ENCODE peak calls at places on chromosomes 6 and 20, in ten cellular contexts. N is NB4, Y is A673, G is cardiac fibroblast, P is IMR-90, J is right lobe of liver, L is choroid plexus epithelial cell, V is endodermal cell, F is nephron progenitor cell, T is GM12865. C is an unnamed sample.

GRCh38 chr20:16528078-16528477 is 45.2 kb downstream of the KIF16B start:
- DNase-seq in Y (no peak), V (no peak), L (peak), J (peak), G (peak), N (no peak), P (peak), T (no peak), F (no peak), C (no peak)

GRCh38 chr20:10667560-10668167 is 6.1 kb downstream of the JAG1 start:
- DNase-seq in N (no peak), J (no peak), V (no peak), L (no peak), G (no peak), Y (no peak), P (no peak), F (no peak), T (no peak), C (no peak)

GRCh38 chr20:51768759-51769517 is 748 bp upstream of the ATP9A start:
- DNase-seq in V (no peak), J (no peak), G (no peak), L (no peak), Y (no peak), F (no peak), N (no peak), P (no peak), T (no peak), C (no peak)

GRCh38 chr6:164897523-164898094 is 411.8 kb downstream of the C6orf118 start:
- DNase-seq in G (no peak), F (no peak), T (no peak), N (peak), L (no peak), P (no peak), J (no peak), V (peak), Y (peak), C (no peak)

GRCh38 chr6:31352497-31353368 is 4.2 kb downstream of the HLA-B start:
- DNase-seq in V (no peak), P (no peak), F (no peak), L (no peak), T (peak), N (no peak), G (no peak), Y (no peak), J (no peak), C (no peak)

GRCh38 chr6:344816-345340 is 46.7 kb upstream of the IRF4 start:
- DNase-seq in L (no peak), G (no peak), Y (no peak), F (no peak), P (peak), V (no peak), N (no peak), J (no peak), T (no peak), C (no peak)

GRCh38 chr20:44513871-44514270 is 8.0 kb downstream of the SERINC3 start:
- DNase-seq in F (no peak), L (no peak), P (no peak), G (no peak), T (no peak), J (no peak), Y (no peak), N (no peak), V (no peak), C (no peak)

GRCh38 chr20:12827796-12828406 is 180.9 kb upstream of the SPTLC3 start:
- DNase-seq in L (peak), Y (no peak), N (no peak), J (no peak), G (no peak), T (no peak), P (no peak), F (no peak), V (peak), C (no peak)

GRCh38 chr6:33711140-33712129 is at the start of gene UQCC2:
- DNase-seq in J (peak), N (peak), F (peak), T (peak), G (peak), P (peak), V (peak), Y (peak), L (peak), C (peak)

GRCh38 chr6:26158581-26159416 is 71.6 kb downstream of the HFE start:
- DNase-seq in N (peak), F (peak), Y (peak), L (peak), P (peak), G (peak), J (peak), V (peak), T (peak), C (no peak)

GRCh38 chr6:154350293-154350692 is 6.3 kb downstream of the IPCEF1 start:
- DNase-seq in P (peak), V (no peak), G (no peak), Y (no peak), F (no peak), T (no peak), N (no peak), J (no peak), L (no peak), C (no peak)

GRCh38 chr20:57568088-57568896 is 7.4 kb downstream of the PCK1 start:
- DNase-seq in G (no peak), L (no peak), P (no peak), V (no peak), J (peak), T (no peak), Y (no peak), N (no peak), F (no peak), C (no peak)

GRCh38 chr6:119055069-119055468 is 23.4 kb downstream of the FAM184A start:
- DNase-seq in L (no peak), T (no peak), N (no peak), V (no peak), G (no peak), P (no peak), Y (no peak), F (no peak), J (no peak), C (no peak)

GRCh38 chr20:39112196-39112743 is 150.1 kb downstream of the DHX35 start:
- DNase-seq in J (peak), T (peak), L (peak), N (peak), F (peak), V (peak), P (peak), Y (peak), G (peak), C (no peak)

GRCh38 chr6:17200395-17200794 is 80.8 kb upstream of the RBM24 start:
- DNase-seq in G (no peak), P (no peak), V (peak), J (no peak), T (no peak), Y (no peak), F (peak), L (no peak), N (no peak), C (no peak)

GRCh38 chr20:58546756-58547526 is 31.7 kb upstream of the APCDD1L start:
- DNase-seq in J (no peak), F (no peak), T (no peak), L (no peak), G (no peak), V (peak), N (no peak), Y (no peak), P (no peak), C (peak)

GRCh38 chr20:53884859-53885654 is 185.3 kb downstream of the BCAS1 start:
- DNase-seq in V (no peak), Y (no peak), N (no peak), P (no peak), J (no peak), T (no peak), L (no peak), F (no peak), G (no peak), C (no peak)

GRCh38 chr6:134003542-134003951 is 48.9 kb downstream of the SLC2A12 start:
- DNase-seq in L (peak), P (peak), V (no peak), J (no peak), G (no peak), N (no peak), F (no peak), Y (no peak), T (no peak), C (no peak)

DNA sequence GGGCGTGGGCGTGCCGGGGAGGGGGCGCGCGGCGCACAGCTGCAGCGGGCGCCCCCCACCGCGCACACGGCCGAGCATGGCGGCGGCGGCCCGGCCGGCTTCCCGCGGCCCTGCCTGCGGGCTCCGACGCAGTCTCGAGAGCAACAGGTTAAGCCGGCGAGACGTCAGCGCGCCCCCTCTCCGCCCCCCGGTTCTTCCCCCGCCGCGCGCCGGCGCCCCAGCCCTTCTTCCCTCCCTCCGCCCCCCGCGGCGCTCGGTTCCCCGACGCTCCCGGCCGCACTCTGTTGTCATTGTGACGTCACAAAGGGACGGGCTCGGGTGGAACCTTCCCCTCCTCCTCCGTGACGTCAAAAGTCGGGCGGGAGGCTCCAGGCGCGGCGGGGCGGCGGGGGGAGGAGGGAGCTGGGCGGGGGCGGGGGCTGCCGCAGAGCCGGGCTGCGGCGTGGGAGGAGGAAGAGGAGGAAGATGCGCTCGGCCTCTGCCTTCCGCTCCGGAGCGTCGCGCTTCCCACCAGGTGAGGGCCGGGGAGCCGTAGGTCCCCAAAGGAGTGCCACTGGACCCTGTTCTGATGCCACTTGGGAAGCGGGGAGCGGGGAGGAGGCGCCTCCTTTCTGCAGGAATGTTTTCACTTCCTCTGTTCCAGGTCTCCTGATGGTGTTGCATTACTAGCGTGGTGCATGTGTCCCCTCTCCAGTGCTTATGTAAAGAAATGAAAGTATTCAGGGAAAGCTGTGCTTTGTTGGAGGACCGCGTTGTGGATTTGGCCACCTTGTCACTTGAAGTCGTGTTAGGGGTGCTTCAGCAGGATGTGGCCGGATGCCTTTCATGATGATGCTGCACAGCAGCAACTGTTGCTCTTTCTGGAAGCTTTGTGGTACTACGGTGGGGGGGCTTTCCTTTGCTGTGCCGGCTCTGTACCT is 2.8 kb downstream of the JARID2 start:
- DNase-seq in V (peak), Y (peak), F (peak), N (peak), L (peak), P (peak), T (peak), J (peak), G (peak), C (peak)
- TF ChIP-seq CTCF in V (peak), Y (peak), F (no peak), N (no peak), L (peak), P (peak), T (no peak), J (no peak), G (peak), C (no peak)

DNA sequence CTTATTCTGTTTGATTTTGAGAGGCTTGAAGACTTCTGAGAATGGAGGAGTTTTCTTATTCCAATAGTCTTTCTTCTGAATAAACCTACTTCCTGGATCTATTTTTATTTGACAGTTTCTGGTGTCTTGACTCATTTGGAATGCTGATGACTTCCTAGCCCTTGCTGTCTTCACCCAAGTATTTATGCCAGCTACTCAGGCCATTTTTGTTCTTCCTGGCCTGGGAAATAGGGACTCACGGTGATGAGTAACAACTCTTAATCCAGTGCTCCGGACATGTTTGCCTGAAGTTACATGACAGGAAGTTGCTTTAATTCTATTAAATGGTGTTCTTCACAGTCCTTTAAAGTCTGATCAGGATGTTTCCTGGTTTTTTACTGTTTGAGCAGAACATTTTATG is 272.1 kb upstream of the EYS start:
- DNase-seq in Y (no peak), P (no peak), J (no peak), G (no peak), L (no peak), F (no peak), V (no peak), N (no peak), T (no peak), C (no peak)
- TF ChIP-seq CTCF in Y (no peak), P (no peak), J (no peak), G (no peak), L (no peak), F (no peak), V (no peak), N (no peak), T (no peak), C (no peak)

GRCh38 chr6:46989384-46989783 is 52.7 kb downstream of the ADGRF1 start:
- DNase-seq in G (peak), L (no peak), T (no peak), N (no peak), P (no peak), Y (no peak), V (no peak), J (no peak), F (no peak), C (no peak)
- TF ChIP-seq CTCF in G (no peak), L (no peak), T (no peak), N (no peak), P (no peak), Y (no peak), V (no peak), J (no peak), F (no peak), C (no peak)

DNA sequence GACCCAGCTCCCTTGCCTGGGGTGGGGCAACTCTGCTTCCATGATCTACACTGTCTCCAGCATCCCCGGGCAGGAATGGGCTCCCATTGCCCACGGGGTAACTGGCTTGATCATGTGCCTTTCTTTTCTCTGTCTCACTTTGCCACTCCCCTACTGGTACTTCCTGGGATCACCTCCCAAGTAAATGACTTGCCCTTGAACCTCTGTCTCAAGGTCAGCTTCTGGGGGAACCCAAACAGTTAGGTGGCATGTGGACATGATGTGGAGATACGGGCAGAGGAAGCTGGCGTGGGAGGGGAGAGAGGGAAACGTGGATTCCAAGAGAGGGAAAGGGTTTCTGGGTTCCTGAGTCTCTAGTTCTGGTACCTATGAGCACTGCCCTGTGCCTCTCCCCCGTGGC is 63.8 kb upstream of the RALY start:
- DNase-seq in L (no peak), T (no peak), N (no peak), G (no peak), Y (no peak), P (no peak), J (no peak), F (no peak), V (no peak), C (no peak)
- TF ChIP-seq CTCF in L (no peak), T (no peak), N (no peak), G (peak), Y (no peak), P (no peak), J (no peak), F (no peak), V (peak), C (no peak)

GRCh38 chr6:38720295-38720694 is 5.2 kb downstream of the DNAH8 start:
- DNase-seq in P (peak), T (no peak), V (peak), G (peak), F (no peak), J (no peak), Y (peak), N (no peak), L (peak), C (no peak)
- TF ChIP-seq CTCF in P (peak), T (peak), V (peak), G (peak), F (no peak), J (no peak), Y (peak), N (peak), L (peak), C (no peak)